ENCODE peak calls at places on chromosomes 11 and 22, in eight cellular contexts. W, D, T, G, Y, A, O and E are unnamed samples.

GRCh38 chr22:44520695-44521094 is 22.7 kb upstream of the RTL6 start:
- DNase-seq in W (no peak), D (no peak), T (no peak), G (no peak), Y (no peak), A (no peak), O (no peak), E (no peak)

GRCh38 chr11:57798905-57799559 is 37.4 kb downstream of the CTNND1 start:
- DNase-seq in W (no peak), D (no peak), T (peak), G (peak), Y (peak), A (no peak), O (peak), E (no peak)

GRCh38 chr11:129896062-129896461 is 684 bp upstream of the NFRKB start:
- DNase-seq in W (no peak), D (peak), T (no peak), G (no peak), Y (no peak), A (no peak), O (no peak), E (no peak)

GRCh38 chr11:487571-488021 is 19.4 kb downstream of the RNH1 start:
- DNase-seq in W (no peak), D (no peak), T (no peak), G (no peak), Y (no peak), A (no peak), O (no peak), E (no peak)

GRCh38 chr11:110389946-110390345 is 39.8 kb upstream of the FDX1 start:
- DNase-seq in W (no peak), D (no peak), T (no peak), G (no peak), Y (no peak), A (no peak), O (no peak), E (no peak)

GRCh38 chr11:86484164-86484794 is 109.6 kb downstream of the CCDC81 start:
- DNase-seq in W (no peak), D (no peak), T (peak), G (no peak), Y (peak), A (no peak), O (peak), E (no peak)

GRCh38 chr11:44179173-44179572 is 83.7 kb downstream of the EXT2 start:
- DNase-seq in W (no peak), D (no peak), T (peak), G (no peak), Y (peak), A (no peak), O (no peak), E (no peak)

GRCh38 chr11:69992943-69993694 is 85.0 kb upstream of the ANO1 start:
- DNase-seq in W (no peak), D (no peak), T (no peak), G (no peak), Y (no peak), A (no peak), O (no peak), E (no peak)

GRCh38 chr11:118914178-118914918 is 11.4 kb downstream of the BCL9L start:
- DNase-seq in W (peak), D (peak), T (no peak), G (peak), Y (no peak), A (peak), O (peak), E (peak)

GRCh38 chr22:19723990-19724827 is 870 bp downstream of the GP1BB start:
- DNase-seq in W (peak), D (peak), T (peak), G (peak), Y (peak), A (no peak), O (peak), E (no peak)

GRCh38 chr11:79332017-79332416 is 108.8 kb downstream of the TENM4 start:
- DNase-seq in W (no peak), D (no peak), T (no peak), G (no peak), Y (no peak), A (no peak), O (no peak), E (no peak)

GRCh38 chr11:69238562-69239319 is 55.2 kb upstream of the MYEOV start:
- DNase-seq in W (no peak), D (no peak), T (no peak), G (no peak), Y (no peak), A (no peak), O (no peak), E (no peak)

GRCh38 chr11:47216141-47216798 is 1.5 kb downstream of the DDB2 start:
- DNase-seq in W (peak), D (no peak), T (peak), G (peak), Y (peak), A (peak), O (peak), E (no peak)

GRCh38 chr11:106853850-106854401 is 164.3 kb downstream of the GUCY1A2 start:
- DNase-seq in W (no peak), D (no peak), T (no peak), G (no peak), Y (no peak), A (no peak), O (no peak), E (no peak)

GRCh38 chr11:123719452-123719851 is 22.0 kb downstream of the ZNF202 start:
- DNase-seq in W (no peak), D (no peak), T (peak), G (no peak), Y (peak), A (no peak), O (no peak), E (no peak)

GRCh38 chr22:46278656-46279645 is 11.1 kb downstream of the TTC38 start:
- DNase-seq in W (no peak), D (no peak), T (no peak), G (no peak), Y (no peak), A (no peak), O (no peak), E (no peak)

GRCh38 chr22:31691408-31691807 is 29.4 kb upstream of the PISD start:
- DNase-seq in W (no peak), D (no peak), T (no peak), G (no peak), Y (no peak), A (no peak), O (no peak), E (no peak)

GRCh38 chr22:23237201-23237798 is 57.0 kb downstream of the BCR start:
- DNase-seq in W (peak), D (peak), T (peak), G (peak), Y (peak), A (no peak), O (peak), E (no peak)

GRCh38 chr11:116454020-116454645 is 318.7 kb downstream of the BUD13 start:
- DNase-seq in W (peak), D (peak), T (peak), G (peak), Y (peak), A (no peak), O (peak), E (peak)

GRCh38 chr22:38111941-38112355 is 1.5 kb upstream of the BAIAP2L2 start:
- DNase-seq in W (no peak), D (no peak), T (no peak), G (no peak), Y (no peak), A (no peak), O (no peak), E (no peak)

GRCh38 chr22:17518379-17518778 is 44.9 kb upstream of the SLC25A18 start:
- DNase-seq in W (no peak), D (no peak), T (no peak), G (no peak), Y (no peak), A (no peak), O (no peak), E (no peak)

GRCh38 chr22:35334010-35334409 is 34.3 kb downstream of the TOM1 start:
- DNase-seq in W (no peak), D (no peak), T (no peak), G (no peak), Y (no peak), A (no peak), O (no peak), E (peak)

DNA sequence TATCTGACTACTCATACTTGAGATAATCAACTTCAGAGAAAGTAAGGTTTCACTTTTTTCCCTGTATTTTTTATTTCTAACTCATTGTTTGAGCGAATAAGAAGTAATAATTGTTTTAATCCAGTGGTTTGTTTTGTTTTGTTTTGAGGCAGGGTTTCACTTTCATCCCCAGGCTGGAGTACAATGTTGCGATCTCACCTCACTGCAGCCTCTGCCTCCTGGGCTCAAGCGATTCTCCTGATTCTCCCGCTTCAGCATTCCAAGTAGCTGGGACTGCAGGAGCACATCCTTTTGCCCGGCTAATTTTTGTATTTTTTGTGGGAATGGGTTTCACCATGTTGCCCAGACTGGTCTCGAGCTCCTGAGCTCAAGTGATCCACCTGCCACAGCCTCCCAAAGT is 8.6 kb downstream of the GTF2H1 start:
- DNase-seq in W (no peak), D (no peak), T (no peak), G (no peak), Y (no peak), A (no peak), O (no peak), E (no peak)
- H3K4me3 ChIP-seq in W (no peak), D (no peak), T (no peak), G (no peak), Y (no peak), A (no peak), O (no peak), E (no peak)

DNA sequence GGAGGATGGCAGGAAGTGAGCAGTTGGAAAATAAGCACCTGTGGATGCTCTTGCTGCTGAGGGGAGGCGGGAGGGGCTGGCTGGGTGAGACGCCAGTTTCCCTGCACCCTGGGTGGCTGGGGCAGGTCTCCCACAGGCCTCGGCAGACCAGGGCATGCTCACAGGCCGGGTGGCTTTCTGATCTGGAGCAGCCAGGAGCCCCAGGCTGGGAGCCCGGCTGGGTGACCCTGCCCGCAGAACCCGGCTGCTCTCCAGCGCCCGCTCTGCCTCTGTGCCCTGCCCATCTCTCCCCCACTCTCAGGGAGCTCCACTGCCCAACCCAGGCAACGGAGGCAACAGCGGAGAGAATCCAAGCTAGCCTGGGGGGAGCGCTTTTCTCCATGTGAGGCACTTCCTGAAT is 24.6 kb downstream of the DCPS start:
- DNase-seq in W (no peak), D (no peak), T (no peak), G (no peak), Y (no peak), A (no peak), O (no peak), E (no peak)
- H3K4me3 ChIP-seq in W (no peak), D (no peak), T (no peak), G (no peak), Y (no peak), A (no peak), O (no peak), E (no peak)

GRCh38 chr11:126864934-126865333 is 135.6 kb downstream of the KIRREL3 start:
- DNase-seq in W (no peak), D (no peak), T (no peak), G (no peak), Y (no peak), A (no peak), O (no peak), E (no peak)

GRCh38 chr11:126871792-126872191 is 128.8 kb downstream of the KIRREL3 start:
- DNase-seq in W (no peak), D (no peak), T (no peak), G (no peak), Y (no peak), A (no peak), O (no peak), E (no peak)

GRCh38 chr11:126874831-126875230 is 125.7 kb downstream of the KIRREL3 start:
- DNase-seq in W (peak), D (peak), T (no peak), G (peak), Y (no peak), A (no peak), O (no peak), E (peak)

GRCh38 chr11:126874276-126874675 is 126.3 kb downstream of the KIRREL3 start:
- DNase-seq in W (no peak), D (no peak), T (no peak), G (no peak), Y (no peak), A (no peak), O (no peak), E (no peak)

DNA sequence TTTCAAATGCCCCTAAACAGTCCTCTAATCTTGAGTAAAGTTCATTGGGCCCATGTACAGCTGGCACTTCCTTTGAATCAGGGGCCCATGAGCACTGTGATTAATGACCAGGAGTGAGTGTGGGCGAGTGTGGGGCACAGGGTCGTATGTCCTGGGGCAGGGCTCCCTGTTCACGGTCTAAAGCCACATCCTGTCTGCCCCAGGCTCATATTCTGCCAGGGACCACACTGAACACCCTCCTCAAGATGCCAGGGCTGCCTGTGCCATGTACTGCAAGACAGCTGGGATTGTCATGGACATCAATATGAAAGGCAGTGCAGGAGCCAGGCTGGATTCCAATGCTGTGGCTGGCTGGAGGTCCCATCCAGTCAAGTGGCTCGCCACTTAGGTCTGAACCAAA is 130.5 kb downstream of the KIRREL3 start:
- DNase-seq in W (no peak), D (no peak), T (no peak), G (no peak), Y (no peak), A (no peak), O (no peak), E (no peak)
- H3K4me3 ChIP-seq in W (no peak), D (no peak), T (no peak), G (no peak), Y (no peak), A (no peak), O (no peak), E (no peak)

GRCh38 chr11:104918113-104918824 is 20.0 kb upstream of the CASP12 start:
- DNase-seq in W (no peak), D (no peak), T (peak), G (no peak), Y (peak), A (no peak), O (no peak), E (no peak)
- H3K4me3 ChIP-seq in W (no peak), D (no peak), T (no peak), G (no peak), Y (peak), A (peak), O (no peak), E (no peak)

GRCh38 chr11:120704256-120704750 is 192.8 kb downstream of the GRIK4 start:
- DNase-seq in W (no peak), D (no peak), T (no peak), G (no peak), Y (no peak), A (no peak), O (no peak), E (no peak)

GRCh38 chr11:120703358-120704152 is 192.0 kb downstream of the GRIK4 start:
- DNase-seq in W (no peak), D (no peak), T (no peak), G (no peak), Y (no peak), A (no peak), O (no peak), E (no peak)

GRCh38 chr11:120698918-120699317 is 187.4 kb downstream of the GRIK4 start:
- DNase-seq in W (no peak), D (no peak), T (no peak), G (no peak), Y (no peak), A (no peak), O (no peak), E (no peak)

GRCh38 chr11:120706257-120706656 is 194.7 kb downstream of the GRIK4 start:
- DNase-seq in W (no peak), D (no peak), T (no peak), G (no peak), Y (no peak), A (no peak), O (no peak), E (no peak)

DNA sequence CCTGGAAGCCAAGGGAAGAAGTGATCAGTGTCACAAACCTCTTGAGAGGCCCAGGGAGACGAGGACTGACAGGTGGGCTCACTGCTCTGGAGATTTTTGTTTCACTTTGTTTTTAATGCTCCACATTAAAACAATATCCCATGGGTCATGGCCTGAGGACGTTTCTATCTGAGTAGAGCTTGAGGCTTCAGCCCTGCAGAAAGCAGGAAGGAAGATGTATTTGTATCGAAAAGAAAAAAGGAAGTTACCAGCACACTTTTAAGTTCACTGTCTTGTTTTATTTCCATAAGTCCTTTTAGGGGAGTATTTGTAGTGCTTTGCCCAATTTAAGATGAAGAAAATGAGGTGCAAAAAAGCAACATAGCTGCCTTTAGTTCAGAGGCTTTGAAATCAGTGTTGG is 191.1 kb downstream of the GRIK4 start:
- DNase-seq in W (no peak), D (no peak), T (no peak), G (no peak), Y (no peak), A (no peak), O (no peak), E (no peak)
- H3K4me3 ChIP-seq in W (no peak), D (no peak), T (no peak), G (no peak), Y (no peak), A (no peak), O (no peak), E (no peak)

GRCh38 chr11:64319421-64319761 is 1.5 kb downstream of the PRDX5 start:
- DNase-seq in W (no peak), D (no peak), T (peak), G (no peak), Y (no peak), A (no peak), O (no peak), E (no peak)
- H3K4me3 ChIP-seq in W (peak), D (peak), T (no peak), G (no peak), Y (peak), A (peak), O (no peak), E (peak)

GRCh38 chr11:8906629-8907028 is 4.4 kb upstream of the AKIP1 start:
- DNase-seq in W (no peak), D (no peak), T (peak), G (no peak), Y (peak), A (no peak), O (no peak), E (no peak)
- H3K4me3 ChIP-seq in W (no peak), D (no peak), T (no peak), G (no peak), Y (no peak), A (no peak), O (no peak), E (no peak)

GRCh38 chr11:114132944-114133394 is 73.5 kb downstream of the ZBTB16 start:
- DNase-seq in W (no peak), D (no peak), T (no peak), G (no peak), Y (peak), A (no peak), O (no peak), E (no peak)
- H3K4me3 ChIP-seq in W (no peak), D (no peak), T (no peak), G (no peak), Y (no peak), A (no peak), O (no peak), E (no peak)

DNA sequence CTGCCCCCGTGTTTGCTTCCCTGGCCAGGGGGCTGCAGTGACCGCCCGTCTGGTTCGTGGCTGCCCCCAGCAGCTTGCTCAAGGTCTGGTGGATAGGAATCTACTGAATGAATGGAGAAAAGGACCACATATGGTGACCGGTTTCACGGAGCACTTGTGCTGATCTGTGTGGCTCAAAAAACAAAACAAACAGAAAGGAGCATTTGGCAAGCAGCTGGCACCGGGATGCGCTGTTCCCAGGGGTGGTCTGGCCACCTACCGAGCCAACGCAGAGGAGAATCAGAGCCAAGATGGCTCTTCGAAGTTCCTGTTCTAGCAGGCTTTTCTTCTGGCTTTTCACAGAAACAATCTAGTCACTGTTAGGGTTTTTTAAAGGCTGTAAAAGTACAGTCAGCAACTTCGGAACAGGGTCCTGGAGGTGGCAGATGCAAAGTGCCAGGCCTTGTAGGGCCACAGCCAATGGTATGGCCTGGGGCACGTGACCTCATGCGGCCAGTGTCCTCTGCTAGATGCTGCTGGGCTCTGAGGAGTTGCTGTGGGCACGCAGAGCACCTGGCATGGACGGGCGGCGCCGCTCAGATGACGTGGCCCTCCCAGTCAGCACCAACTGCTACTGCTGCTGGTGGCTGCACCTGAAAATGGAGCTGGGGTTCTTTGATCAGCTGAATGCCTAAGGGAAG is 27.3 kb upstream of the PACSIN2 start:
- DNase-seq in W (peak), D (no peak), T (no peak), G (no peak), Y (no peak), A (no peak), O (peak), E (no peak)
- H3K4me3 ChIP-seq in W (no peak), D (no peak), T (no peak), G (no peak), Y (no peak), A (no peak), O (no peak), E (no peak)

GRCh38 chr11:30015725-30016449 is 943 bp downstream of the KCNA4 start:
- DNase-seq in W (peak), D (peak), T (no peak), G (no peak), Y (no peak), A (no peak), O (no peak), E (no peak)
- H3K4me3 ChIP-seq in W (peak), D (peak), T (no peak), G (no peak), Y (no peak), A (no peak), O (no peak), E (no peak)